ENCODE peak calls at places on chromosomes 16 and 17, in ten cellular contexts. X, V, W, N, S, D, B, T, O and L are unnamed samples.

GRCh38 chr16:2337431-2338296 is 2.9 kb downstream of the ABCA3 start:
- DNase-seq in X (no peak), V (no peak), W (no peak), N (no peak), S (peak; percentile 21), D (no peak), B (no peak), T (no peak), O (no peak), L (no peak)

GRCh38 chr16:7843196-7843595 is 510.6 kb downstream of the RBFOX1 start:
- DNase-seq in X (no peak), V (no peak), W (no peak), N (no peak), S (no peak), D (no peak), B (no peak), T (no peak), O (no peak), L (no peak)

GRCh38 chr16:58120216-58120615 is 9.0 kb downstream of the CFAP20 start:
- DNase-seq in X (no peak), V (no peak), W (no peak), N (no peak), S (peak; percentile 46), D (no peak), B (no peak), T (no peak), O (no peak), L (no peak)

GRCh38 chr17:56700919-56701420 is 107.5 kb downstream of the NOG start:
- DNase-seq in X (no peak), V (no peak), W (no peak), N (no peak), S (no peak), D (no peak), B (no peak), T (no peak), O (no peak), L (no peak)

GRCh38 chr17:64611374-64611773 is 50.7 kb downstream of the SMURF2 start:
- DNase-seq in X (no peak), V (no peak), W (no peak), N (no peak), S (no peak), D (no peak), B (no peak), T (no peak), O (no peak), L (no peak)

GRCh38 chr16:16016388-16016964 is 67.1 kb downstream of the ABCC1 start:
- DNase-seq in X (no peak), V (no peak), W (no peak), N (no peak), S (no peak), D (no peak), B (no peak), T (no peak), O (no peak), L (no peak)

GRCh38 chr17:59830007-59830630 is 62.6 kb downstream of the TUBD1 start:
- DNase-seq in X (peak; percentile 77), V (peak; percentile 63), W (peak; percentile 85), N (no peak), S (peak; percentile 44), D (peak; percentile 34), B (no peak), T (no peak), O (no peak), L (no peak)

GRCh38 chr17:74521701-74522201 is 9.5 kb downstream of the CD300LB start:
- DNase-seq in X (no peak), V (no peak), W (no peak), N (no peak), S (no peak), D (no peak), B (no peak), T (peak; percentile 27), O (no peak), L (no peak)

GRCh38 chr17:45060824-45061605 is at the start of gene NMT1:
- DNase-seq in X (peak; percentile 98), V (peak; percentile 100), W (peak; percentile 100), N (peak; percentile 99), S (peak; percentile 100), D (peak; percentile 98), B (peak; percentile 100), T (peak; percentile 98), O (peak; percentile 92), L (peak; percentile 92)

GRCh38 chr17:45060382-45060823 is 714 bp upstream of the NMT1 start:
- DNase-seq in X (no peak), V (no peak), W (no peak), N (no peak), S (no peak), D (no peak), B (no peak), T (no peak), O (no peak), L (no peak)

GRCh38 chr17:45063198-45063597 is 2.1 kb downstream of the NMT1 start:
- DNase-seq in X (no peak), V (no peak), W (no peak), N (no peak), S (no peak), D (no peak), B (no peak), T (no peak), O (no peak), L (no peak)

DNA sequence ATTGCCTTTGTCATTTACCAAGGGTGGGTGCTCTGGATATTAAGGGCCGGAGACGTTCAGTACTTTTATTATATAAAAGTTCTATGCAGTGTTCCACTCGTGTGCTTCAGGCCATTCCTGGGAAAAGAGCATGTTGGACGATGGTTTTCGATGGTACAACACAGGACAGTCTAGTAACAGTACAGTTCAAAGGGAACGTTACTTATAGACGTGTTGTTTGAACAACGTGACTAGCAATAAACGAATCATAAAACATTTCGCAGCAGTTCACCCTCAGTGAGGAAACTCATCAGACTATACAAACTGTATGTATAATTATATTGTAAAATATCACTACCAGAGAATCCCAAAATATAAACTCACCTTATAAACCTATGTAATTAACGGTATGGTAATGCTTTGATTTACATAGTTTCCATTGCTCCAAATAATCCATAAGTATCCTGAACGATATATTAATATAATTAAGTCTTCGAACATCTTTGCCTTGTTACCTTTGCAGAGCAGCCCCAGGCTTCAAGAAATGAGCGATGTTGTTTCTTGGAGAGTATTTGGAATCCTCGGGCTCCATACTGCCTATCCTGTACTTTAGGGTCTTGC is 589 bp downstream of the NMT1 start:
- DNase-seq in X (no peak), V (no peak), W (no peak), N (no peak), S (no peak), D (no peak), B (no peak), T (no peak), O (no peak), L (no peak)
- H3K27ac ChIP-seq in X (no peak overlapping the region), V (peak overlapping the region; percentile 99), W (peak overlapping the region; percentile 88), N (peak overlapping the region; percentile 83), S (peak overlapping the region; percentile 90), D (peak overlapping the region; percentile 82), B (no peak overlapping the region), T (peak overlapping the region; percentile 92), O (peak overlapping the region; percentile 81), L (peak overlapping the region; percentile 71)

GRCh38 chr17:49403514-49404289 is 11.0 kb downstream of the PHB1 start:
- DNase-seq in X (peak; percentile 37), V (no peak), W (no peak), N (no peak), S (no peak), D (no peak), B (no peak), T (no peak), O (no peak), L (no peak)
- H3K27ac ChIP-seq in X (no peak overlapping the region), V (no peak overlapping the region), W (no peak overlapping the region), N (no peak overlapping the region), S (no peak overlapping the region), D (no peak overlapping the region), B (no peak overlapping the region), T (no peak overlapping the region), O (peak overlapping the region; percentile 8), L (no peak overlapping the region)

DNA sequence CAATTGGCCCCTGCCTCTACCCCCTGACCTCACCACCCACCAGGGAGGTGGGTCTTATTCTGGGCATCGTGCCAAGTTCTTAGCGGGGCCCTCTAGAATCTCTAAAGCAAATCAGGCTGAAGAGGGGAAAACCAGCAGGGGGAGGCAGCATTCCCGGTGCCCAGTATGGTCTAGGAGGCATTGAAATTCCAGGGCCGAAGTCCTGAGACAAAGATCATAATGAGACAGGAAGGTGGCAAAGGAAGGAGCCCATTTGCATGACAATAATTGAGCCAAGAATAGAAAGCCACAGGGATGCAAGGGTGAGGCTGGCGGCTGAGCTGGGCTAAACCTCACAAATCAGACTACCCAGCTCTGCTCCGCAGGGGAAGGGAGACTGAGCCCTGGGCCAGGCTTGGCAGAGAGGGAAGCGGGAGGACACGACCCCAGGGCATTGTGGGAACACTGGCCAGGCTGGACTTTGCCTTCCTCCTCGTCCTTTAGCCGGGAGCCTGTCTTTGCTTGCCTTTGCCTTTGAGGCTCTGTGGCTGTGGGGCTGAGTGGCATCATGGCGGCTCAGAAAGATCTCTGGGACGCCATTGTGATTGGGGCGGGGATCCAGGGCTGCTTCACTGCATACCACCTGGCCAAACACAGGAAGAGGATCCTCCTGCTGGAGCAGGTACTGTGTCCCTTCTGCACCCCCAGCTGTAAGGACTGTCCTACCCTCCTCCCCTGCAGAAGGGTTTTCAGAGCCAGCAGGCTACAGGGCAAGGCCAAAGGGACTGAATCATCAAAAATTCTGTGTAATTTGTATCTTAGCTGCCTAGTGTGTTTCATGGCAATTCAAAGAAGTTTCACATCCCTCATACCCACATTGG is at the start of gene PIPOX:
- DNase-seq in X (no peak), V (peak; percentile 12), W (peak; percentile 81), N (no peak), S (peak; percentile 54), D (no peak), B (peak; percentile 92), T (no peak), O (no peak), L (no peak)
- H3K27ac ChIP-seq in X (no peak within 1 kb of the TSS), V (no peak within 1 kb of the TSS), W (no peak within 1 kb of the TSS), N (no peak within 1 kb of the TSS), S (no peak within 1 kb of the TSS), D (no peak within 1 kb of the TSS), B (peak within 1 kb of the TSS; percentile 54), T (no peak within 1 kb of the TSS), O (no peak within 1 kb of the TSS), L (no peak within 1 kb of the TSS)

GRCh38 chr17:58109197-58109596 is 26.0 kb downstream of the DYNLL2 start:
- DNase-seq in X (peak; percentile 42), V (no peak), W (peak; percentile 6), N (no peak), S (no peak), D (no peak), B (no peak), T (no peak), O (no peak), L (no peak)

GRCh38 chr17:58113947-58114346 is 30.7 kb downstream of the DYNLL2 start:
- DNase-seq in X (peak; percentile 56), V (no peak), W (no peak), N (no peak), S (no peak), D (no peak), B (no peak), T (no peak), O (no peak), L (no peak)

GRCh38 chr17:58110012-58110411 is 26.8 kb downstream of the DYNLL2 start:
- DNase-seq in X (no peak), V (no peak), W (no peak), N (no peak), S (no peak), D (no peak), B (no peak), T (no peak), O (no peak), L (no peak)

GRCh38 chr17:58112970-58113631 is 29.9 kb downstream of the DYNLL2 start:
- DNase-seq in X (peak; percentile 89), V (peak; percentile 56), W (peak; percentile 74), N (peak; percentile 82), S (peak; percentile 69), D (peak; percentile 28), B (peak; percentile 83), T (peak; percentile 61), O (peak; percentile 88), L (no peak)

GRCh38 chr17:58111676-58112075 is 28.5 kb downstream of the DYNLL2 start:
- DNase-seq in X (no peak), V (no peak), W (no peak), N (no peak), S (no peak), D (no peak), B (no peak), T (no peak), O (no peak), L (no peak)
- H3K27ac ChIP-seq in X (no peak overlapping the region), V (no peak overlapping the region), W (no peak overlapping the region), N (no peak overlapping the region), S (no peak overlapping the region), D (no peak overlapping the region), B (no peak overlapping the region), T (no peak overlapping the region), O (no peak overlapping the region), L (no peak overlapping the region)